ENCODE peak calls at places on chromosomes 6 and 20, in ten cellular contexts. G, J, P, Y, T, D, K, R, C and X are unnamed samples.

GRCh38 chr6:15267221-15267620 is 21.4 kb downstream of the JARID2 start:
- DNase-seq in J (no peak), R (no peak), K (no peak), D (no peak), Y (no peak), G (no peak), T (no peak), C (no peak), P (no peak), X (no peak)

GRCh38 chr6:137043710-137044365 is 927 bp downstream of the IL20RA start:
- DNase-seq in Y (peak), R (no peak), C (peak), T (no peak), G (no peak), K (no peak), J (peak), D (peak), P (peak), X (peak)

GRCh38 chr6:40912158-40912946 is 126.7 kb downstream of the UNC5CL start:
- DNase-seq in J (no peak), Y (peak), K (peak), D (peak), T (peak), R (no peak), G (no peak), C (peak), P (peak), X (peak)

GRCh38 chr20:40571625-40572024 is 117.4 kb downstream of the MAFB start:
- DNase-seq in P (no peak), D (no peak), J (no peak), K (peak), R (no peak), C (no peak), G (no peak), T (no peak), Y (no peak), X (no peak)

GRCh38 chr20:6920991-6921613 is 153.6 kb downstream of the BMP2 start:
- DNase-seq in T (no peak), P (no peak), C (no peak), D (no peak), J (no peak), G (no peak), Y (no peak), K (no peak), R (no peak), X (no peak)

GRCh38 chr20:856361-856775 is 22.9 kb downstream of the FAM110A start:
- DNase-seq in G (no peak), C (no peak), J (peak), D (no peak), T (no peak), P (no peak), K (no peak), R (no peak), Y (peak), X (no peak)

GRCh38 chr6:107670792-107671199 is 153.3 kb downstream of the SCML4 start:
- DNase-seq in K (peak), T (peak), D (no peak), C (peak), P (peak), J (no peak), G (peak), Y (no peak), R (peak), X (peak)

GRCh38 chr6:5942591-5942990 is 64.1 kb downstream of the NRN1 start:
- DNase-seq in D (no peak), K (no peak), T (no peak), Y (no peak), R (no peak), J (no peak), C (no peak), G (no peak), P (no peak), X (no peak)

GRCh38 chr6:138844203-138844602 is 48.3 kb downstream of the ECT2L start:
- DNase-seq in Y (no peak), P (peak), D (no peak), C (no peak), G (no peak), T (no peak), K (no peak), R (no peak), J (no peak), X (no peak)

GRCh38 chr20:20359628-20360027 is 8.3 kb upstream of the INSM1 start:
- DNase-seq in Y (no peak), C (no peak), K (no peak), G (no peak), T (no peak), J (no peak), D (no peak), R (no peak), P (no peak), X (no peak)

GRCh38 chr6:33967966-33968724 is 164.3 kb upstream of the MLN start:
- DNase-seq in Y (no peak), J (no peak), K (no peak), G (no peak), T (peak), C (no peak), R (peak), D (no peak), P (peak), X (peak)

GRCh38 chr6:15630202-15630601 is 32.6 kb downstream of the DTNBP1 start:
- DNase-seq in P (no peak), T (no peak), D (no peak), Y (no peak), G (no peak), C (no peak), K (no peak), J (no peak), R (no peak), X (no peak)

GRCh38 chr6:73079611-73079955 is 145.7 kb downstream of the KHDC1L start:
- DNase-seq in J (no peak), C (no peak), R (no peak), Y (no peak), G (no peak), T (no peak), K (no peak), P (no peak), D (no peak), X (no peak)

GRCh38 chr6:110643175-110643574 is 166.8 kb upstream of the SLC22A16 start:
- DNase-seq in G (no peak), T (no peak), C (no peak), D (no peak), R (no peak), J (no peak), P (no peak), K (no peak), Y (no peak), X (no peak)

GRCh38 chr20:63159826-63160640 is 55.9 kb downstream of the YTHDF1 start:
- DNase-seq in D (no peak), P (no peak), T (no peak), C (no peak), G (no peak), R (peak), Y (no peak), J (no peak), K (no peak), X (no peak)

GRCh38 chr6:14108571-14109410 is 8.8 kb upstream of the CD83 start:
- DNase-seq in K (peak), J (no peak), Y (no peak), T (no peak), P (no peak), R (peak), D (peak), C (no peak), G (no peak), X (peak)

GRCh38 chr6:135534773-135535380 is 37.3 kb upstream of the AHI1 start:
- DNase-seq in C (no peak), R (no peak), T (no peak), D (no peak), Y (no peak), G (no peak), K (no peak), P (no peak), J (no peak), X (no peak)

GRCh38 chr20:53949319-53949839 is 121.0 kb downstream of the BCAS1 start:
- DNase-seq in K (no peak), P (no peak), J (no peak), D (peak), R (peak), C (peak), T (no peak), Y (no peak), G (no peak), X (peak)

GRCh38 chr6:87848616-87849015 is 146.6 kb upstream of the AKIRIN2 start:
- DNase-seq in J (no peak), G (no peak), Y (peak), P (no peak), C (peak), K (no peak), T (no peak), R (no peak), D (peak), X (peak)

GRCh38 chr6:57283096-57283495 is 34.3 kb upstream of the PRIM2 start:
- DNase-seq in G (no peak), J (no peak), P (no peak), R (no peak), T (no peak), C (no peak), D (no peak), Y (no peak), K (no peak), X (no peak)

GRCh38 chr20:38094968-38095689 is 61.6 kb downstream of the RPRD1B start:
- DNase-seq in P (no peak), D (no peak), K (no peak), J (no peak), R (no peak), G (no peak), Y (no peak), C (no peak), T (no peak), X (no peak)

GRCh38 chr6:169620171-169621125 is 81.4 kb downstream of the WDR27 start:
- DNase-seq in T (no peak), C (no peak), P (peak), G (no peak), J (no peak), Y (no peak), K (no peak), R (no peak), D (no peak), X (no peak)

GRCh38 chr6:15510536-15511247 is 152.1 kb downstream of the DTNBP1 start:
- DNase-seq in T (no peak), Y (peak), P (no peak), K (no peak), C (no peak), J (no peak), G (no peak), D (no peak), R (peak), X (no peak)

GRCh38 chr20:8757146-8757545 is 311.7 kb upstream of the PLCB4 start:
- DNase-seq in P (no peak), C (no peak), Y (no peak), G (no peak), K (no peak), D (no peak), J (no peak), R (no peak), T (no peak), X (no peak)

GRCh38 chr20:23152308-23152892 is 66.3 kb upstream of the CD93 start:
- DNase-seq in D (peak), Y (no peak), J (no peak), K (peak), G (peak), P (no peak), T (no peak), R (no peak), C (peak), X (peak)

GRCh38 chr6:111763381-111763780 is 109.9 kb downstream of the FYN start:
- DNase-seq in K (no peak), Y (no peak), C (peak), J (no peak), D (no peak), P (no peak), G (no peak), R (no peak), T (no peak), X (no peak)

GRCh38 chr20:24705486-24705885 is 236.1 kb downstream of the SYNDIG1 start:
- DNase-seq in T (no peak), R (no peak), J (no peak), P (no peak), D (no peak), C (no peak), G (no peak), Y (no peak), K (no peak), X (no peak)

GRCh38 chr6:84549912-84550311 is 214.5 kb downstream of the TBX18 start:
- DNase-seq in J (no peak), G (no peak), R (no peak), K (no peak), D (no peak), C (no peak), Y (no peak), T (peak), P (peak), X (no peak)

GRCh38 chr6:52108128-52108527 is 20.7 kb upstream of the PKHD1 start:
- DNase-seq in C (no peak), G (no peak), T (no peak), J (no peak), K (no peak), P (peak), R (no peak), D (no peak), Y (no peak), X (no peak)

GRCh38 chr6:13229205-13230085 is 98.9 kb downstream of the TBC1D7 start:
- DNase-seq in P (peak), D (no peak), T (no peak), J (no peak), G (no peak), R (no peak), K (no peak), Y (no peak), C (no peak), X (no peak)

GRCh38 chr6:53461041-53461656 is 83.8 kb downstream of the GCLC start:
- DNase-seq in K (no peak), Y (no peak), J (no peak), P (no peak), G (no peak), R (no peak), D (no peak), T (no peak), C (no peak), X (no peak)

GRCh38 chr6:27275025-27275956 is 27.8 kb downstream of the PRSS16 start:
- DNase-seq in C (no peak), D (no peak), K (no peak), G (no peak), T (peak), R (no peak), Y (no peak), J (no peak), P (peak), X (no peak)

GRCh38 chr6:132304891-132305305 is 96.4 kb downstream of the MOXD1 start:
- DNase-seq in Y (no peak), P (no peak), C (no peak), D (no peak), T (no peak), J (no peak), K (no peak), G (peak), R (no peak), X (no peak)

GRCh38 chr6:108560463-108561308 is at the start of gene FOXO3:
- DNase-seq in P (peak), R (peak), J (peak), C (peak), G (peak), T (peak), K (no peak), Y (peak), D (peak), X (peak)

GRCh38 chr20:50368813-50369224 is 141.4 kb upstream of the PTPN1 start:
- DNase-seq in G (no peak), R (no peak), Y (no peak), D (no peak), T (no peak), P (no peak), J (no peak), K (no peak), C (no peak), X (no peak)

GRCh38 chr20:50368386-50368785 is 141.8 kb upstream of the PTPN1 start:
- DNase-seq in C (no peak), D (no peak), P (no peak), T (no peak), G (no peak), R (no peak), K (no peak), Y (no peak), J (no peak), X (no peak)

GRCh38 chr20:50367739-50368375 is 142.3 kb upstream of the PTPN1 start:
- DNase-seq in P (no peak), D (no peak), R (no peak), J (no peak), C (no peak), K (no peak), T (no peak), Y (no peak), G (no peak), X (no peak)

GRCh38 chr20:50367104-50367674 is 143.0 kb upstream of the PTPN1 start:
- DNase-seq in P (no peak), Y (no peak), T (no peak), R (no peak), J (no peak), G (no peak), C (peak), K (no peak), D (no peak), X (no peak)

GRCh38 chr20:50366270-50367103 is 143.7 kb upstream of the PTPN1 start:
- DNase-seq in D (peak), T (peak), J (peak), Y (peak), K (no peak), R (no peak), G (peak), C (peak), P (no peak), X (peak)
- TF ChIP-seq POLR2AphosphoS5 in D (peak), T (no peak), J (no peak), Y (peak), K (no peak), R (peak), G (peak), C (peak), P (no peak), X (peak)

GRCh38 chr6:149454405-149454848 is 30.4 kb downstream of the ZC3H12D start:
- DNase-seq in P (no peak), T (peak), G (peak), R (peak), J (peak), D (peak), Y (peak), K (no peak), C (peak), X (peak)
- TF ChIP-seq POLR2AphosphoS5 in P (no peak), T (no peak), G (peak), R (peak), J (peak), D (peak), Y (peak), K (no peak), C (peak), X (peak)

GRCh38 chr6:26031595-26032386 is 55.4 kb upstream of the HFE start:
- DNase-seq in C (peak), R (peak), G (peak), D (peak), K (peak), P (peak), T (peak), Y (peak), J (no peak), X (peak)
- TF ChIP-seq POLR2AphosphoS5 in C (peak), R (peak), G (peak), D (peak), K (peak), P (peak), T (peak), Y (peak), J (peak), X (peak)

DNA sequence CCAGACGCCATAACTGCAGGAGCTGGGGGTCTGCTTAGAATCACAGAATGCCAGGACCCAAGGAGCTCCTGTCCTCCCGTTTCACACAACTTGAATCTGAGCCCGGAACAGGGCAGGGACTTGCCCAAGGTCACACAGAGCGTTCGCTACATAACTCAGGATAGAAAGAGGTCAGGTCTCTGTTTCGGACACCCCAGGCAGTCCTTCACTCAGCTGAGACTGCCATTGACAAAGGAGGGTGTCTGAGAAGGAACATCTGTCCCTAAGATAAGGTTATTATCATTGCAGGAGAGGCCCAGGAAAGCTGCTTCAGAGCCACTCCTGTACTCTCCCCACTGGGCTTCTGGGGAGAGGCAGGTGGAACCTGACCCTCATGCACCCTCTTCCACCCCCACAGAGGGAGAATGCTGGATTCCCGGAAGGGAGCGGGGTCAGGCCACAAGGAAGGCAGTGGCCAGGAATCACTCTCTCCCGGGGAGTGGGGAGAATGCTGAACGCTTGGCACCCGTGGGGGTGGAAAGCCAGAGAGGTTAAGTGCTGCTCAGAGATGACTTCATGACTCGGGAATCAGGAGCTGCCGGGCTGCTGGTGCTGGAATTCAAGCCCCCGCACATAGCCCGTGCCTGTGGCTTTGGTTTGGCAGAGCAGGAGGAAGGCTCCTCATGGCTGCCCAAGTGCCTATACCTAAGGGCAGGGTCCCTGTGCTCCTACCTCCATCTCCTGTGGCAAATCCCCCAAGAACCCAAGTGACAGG is 10.7 kb downstream of the SDC4 start:
- DNase-seq in R (no peak), C (no peak), D (peak), G (peak), T (no peak), P (no peak), J (peak), Y (no peak), K (no peak), X (peak)
- TF ChIP-seq POLR2AphosphoS5 in R (peak), C (peak), D (no peak), G (peak), T (peak), P (no peak), J (peak), Y (peak), K (no peak), X (no peak)

DNA sequence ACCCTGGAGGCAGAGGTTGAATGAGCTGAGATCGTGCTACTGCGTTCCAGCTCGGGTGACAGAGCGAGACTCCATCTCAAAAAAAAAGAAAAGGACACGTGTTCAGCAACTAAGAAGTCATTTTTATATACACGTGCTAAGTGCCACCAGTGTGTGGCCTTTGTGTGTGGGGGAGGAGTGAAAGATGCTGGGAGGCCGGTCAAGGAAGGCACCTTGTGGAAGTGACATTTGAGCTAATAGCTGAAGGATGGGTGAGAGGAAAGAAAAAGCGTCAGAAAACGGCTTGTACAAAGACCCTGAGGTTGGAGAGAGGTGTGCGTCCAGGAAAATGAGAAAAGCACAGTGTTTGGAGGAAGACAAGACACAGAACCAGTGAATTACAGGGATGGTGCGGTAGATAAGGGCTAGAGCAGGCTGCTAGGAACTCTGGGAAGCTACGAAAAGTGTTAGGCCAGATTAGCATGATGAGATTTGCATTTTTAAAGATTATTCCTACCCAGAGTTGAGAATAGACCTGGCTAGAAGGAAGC is 11.6 kb downstream of the RREB1 start:
- DNase-seq in G (no peak), P (no peak), C (no peak), Y (no peak), T (no peak), R (no peak), D (no peak), J (no peak), K (no peak), X (no peak)
- TF ChIP-seq POLR2AphosphoS5 in G (no peak), P (no peak), C (no peak), Y (no peak), T (no peak), R (no peak), D (no peak), J (no peak), K (no peak), X (no peak)

GRCh38 chr6:157584036-157584435 is 203.0 kb downstream of the ZDHHC14 start:
- DNase-seq in J (no peak), P (no peak), K (no peak), R (no peak), Y (no peak), D (no peak), G (no peak), T (no peak), C (no peak), X (no peak)
- TF ChIP-seq POLR2AphosphoS5 in J (no peak), P (no peak), K (no peak), R (no peak), Y (no peak), D (no peak), G (no peak), T (no peak), C (no peak), X (no peak)

GRCh38 chr6:2976060-2976459 is 4.7 kb upstream of the SERPINB6 start:
- DNase-seq in Y (no peak), D (no peak), C (no peak), G (no peak), R (no peak), T (no peak), J (no peak), P (no peak), K (no peak), X (no peak)
- TF ChIP-seq POLR2AphosphoS5 in Y (no peak), D (no peak), C (no peak), G (no peak), R (no peak), T (no peak), J (no peak), P (no peak), K (no peak), X (no peak)